ENCODE peak calls at places on chromosomes 2 and 18, in five cellular contexts. L is CD4-positive, alpha-beta T cell; R is body of pancreas; V is effector memory CD4-positive, alpha-beta T cell; T is adrenal gland. K is an unnamed sample.

GRCh38 chr2:152445791-152446201 is 110.8 kb downstream of the FMNL2 start:
- DNase-seq in T (peak; percentile 73), V (no peak), R (no peak), L (no peak), K (no peak)

GRCh38 chr2:162184362-162184761 is 32.3 kb upstream of the GCG start:
- DNase-seq in L (no peak), T (no peak), R (no peak), V (no peak), K (no peak)

GRCh38 chr2:133642831-133643230 is 74.6 kb upstream of the NCKAP5 start:
- DNase-seq in T (no peak), V (no peak), L (no peak), R (no peak), K (no peak)

GRCh38 chr2:11344956-11345671 is 678 bp upstream of the ROCK2 start:
- DNase-seq in V (no peak), R (peak; percentile 69), T (peak; percentile 59), L (peak; percentile 11), K (no peak)

GRCh38 chr2:32559136-32559535 is 68.7 kb upstream of the TTC27 start:
- DNase-seq in V (no peak), R (no peak), T (no peak), L (no peak), K (peak; percentile 41)

GRCh38 chr2:152694161-152694661 is 23.1 kb downstream of the PRPF40A start:
- DNase-seq in R (no peak), V (peak; percentile 3), T (peak; percentile 59), L (no peak), K (no peak)

GRCh38 chr2:202721621-202722020 is 86.9 kb downstream of the FAM117B start:
- DNase-seq in R (no peak), T (peak; percentile 42), V (no peak), L (no peak), K (no peak)

GRCh38 chr2:43764086-43764710 is 9.6 kb upstream of the DYNC2LI1 start:
- DNase-seq in L (no peak), R (no peak), V (no peak), T (no peak), K (no peak)

GRCh38 chr2:205883965-205884364 is 201.7 kb downstream of the NRP2 start:
- DNase-seq in R (no peak), T (no peak), L (no peak), V (no peak), K (no peak)

GRCh38 chr18:74630804-74631203 is 33.1 kb downstream of the ZNF407 start:
- DNase-seq in L (no peak), R (no peak), V (no peak), T (no peak), K (no peak)
- H3K27ac ChIP-seq in L (no peak overlapping the region), R (no peak overlapping the region), V (no peak overlapping the region), T (no peak overlapping the region), K (no peak overlapping the region)

GRCh38 chr2:157792345-157793052 is 83.6 kb downstream of the ACVR1 start:
- DNase-seq in R (no peak), T (peak; percentile 26), L (no peak), V (no peak), K (peak; percentile 59)
- H3K27ac ChIP-seq in R (no peak overlapping the region), T (no peak overlapping the region), L (no peak overlapping the region), V (no peak overlapping the region), K (no peak overlapping the region)

DNA sequence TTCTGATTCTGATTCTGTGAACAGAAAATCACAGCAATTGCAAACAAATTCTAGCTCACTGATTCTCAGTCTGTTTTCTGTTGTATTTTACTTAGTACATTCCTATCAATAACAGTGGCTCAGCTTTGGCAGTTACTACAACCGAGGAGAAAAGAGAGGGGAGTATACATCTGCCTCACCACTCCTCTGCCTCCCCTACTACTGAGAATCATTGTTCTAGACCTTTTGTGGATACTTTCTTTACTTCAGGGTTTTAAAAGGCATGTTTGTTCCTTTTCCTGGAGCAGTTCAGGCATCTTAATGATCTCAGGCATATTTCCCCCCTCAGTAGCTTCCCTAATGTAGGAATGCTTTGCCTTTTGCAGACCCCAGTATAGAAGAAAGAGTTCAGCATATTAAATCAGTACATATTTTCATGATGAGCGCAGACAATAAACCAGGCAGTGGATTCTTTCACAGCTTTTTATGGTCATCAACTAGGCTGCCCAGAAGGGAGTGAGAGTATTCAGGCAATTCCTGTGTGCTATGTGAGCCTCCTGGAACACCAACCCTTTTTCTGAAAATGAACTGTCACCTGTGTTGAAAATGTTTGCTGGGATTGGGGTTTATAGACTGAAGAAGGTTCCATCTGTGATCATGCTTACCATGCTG is 10.3 kb downstream of the STAMBP start:
- DNase-seq in V (no peak), T (no peak), R (no peak), L (no peak), K (no peak)
- H3K27ac ChIP-seq in V (no peak overlapping the region), T (no peak overlapping the region), R (no peak overlapping the region), L (no peak overlapping the region), K (peak overlapping the region; percentile 32)

GRCh38 chr2:132417430-132418035 is 928 bp downstream of the GPR39 start:
- DNase-seq in T (no peak), R (peak; percentile 14), V (no peak), L (no peak), K (no peak)
- H3K27ac ChIP-seq in T (no peak overlapping the region), R (peak overlapping the region; percentile 94), V (no peak overlapping the region), L (no peak overlapping the region), K (no peak overlapping the region)

DNA sequence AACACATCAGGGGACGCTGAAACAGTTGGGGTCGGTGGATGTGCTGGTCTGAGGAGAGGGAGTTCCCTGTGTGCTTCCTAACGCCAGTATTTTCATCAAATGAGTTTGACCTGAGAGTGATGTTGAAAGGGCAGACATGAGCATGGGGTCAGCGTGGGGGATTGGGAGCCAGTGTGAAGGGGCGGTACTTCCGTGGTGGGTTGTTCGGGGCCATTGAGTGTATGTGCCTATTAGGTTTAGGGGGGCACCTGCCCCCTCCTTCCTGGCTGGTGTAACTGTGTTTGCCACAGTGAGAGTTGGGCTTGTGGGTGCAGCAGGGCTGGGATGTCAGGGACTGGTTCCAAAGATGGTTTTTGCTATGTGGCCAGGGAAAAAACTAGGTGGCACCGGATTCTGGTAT is 24.4 kb downstream of the SPEG start:
- DNase-seq in V (no peak), T (no peak), L (no peak), R (no peak), K (no peak)
- H3K27ac ChIP-seq in V (no peak overlapping the region), T (no peak overlapping the region), L (no peak overlapping the region), R (no peak overlapping the region), K (no peak overlapping the region)

GRCh38 chr2:177250461-177250860 is 14.1 kb downstream of the NFE2L2 start:
- DNase-seq in L (no peak), V (no peak), T (no peak), R (no peak), K (no peak)
- H3K27ac ChIP-seq in L (no peak overlapping the region), V (no peak overlapping the region), T (no peak overlapping the region), R (no peak overlapping the region), K (no peak overlapping the region)

GRCh38 chr18:55323051-55323994 is 264.7 kb downstream of the TCF4 start:
- DNase-seq in T (no peak), L (no peak), V (no peak), R (no peak), K (no peak)

GRCh38 chr18:55326134-55326533 is 261.9 kb downstream of the TCF4 start:
- DNase-seq in V (no peak), T (no peak), R (no peak), L (no peak), K (no peak)

GRCh38 chr18:55322176-55322735 is 265.7 kb downstream of the TCF4 start:
- DNase-seq in R (peak; percentile 67), V (no peak), T (peak; percentile 96), L (no peak), K (peak; percentile 84)

GRCh38 chr18:55321268-55322175 is 266.5 kb downstream of the TCF4 start:
- DNase-seq in L (peak; percentile 12), R (peak; percentile 69), T (peak; percentile 96), V (no peak), K (peak; percentile 84)

GRCh38 chr18:55324166-55324565 is 263.8 kb downstream of the TCF4 start:
- DNase-seq in R (no peak), L (no peak), T (no peak), V (no peak), K (no peak)
- H3K27ac ChIP-seq in R (no peak overlapping the region), L (no peak overlapping the region), T (no peak overlapping the region), V (no peak overlapping the region), K (peak overlapping the region; percentile 98)

DNA sequence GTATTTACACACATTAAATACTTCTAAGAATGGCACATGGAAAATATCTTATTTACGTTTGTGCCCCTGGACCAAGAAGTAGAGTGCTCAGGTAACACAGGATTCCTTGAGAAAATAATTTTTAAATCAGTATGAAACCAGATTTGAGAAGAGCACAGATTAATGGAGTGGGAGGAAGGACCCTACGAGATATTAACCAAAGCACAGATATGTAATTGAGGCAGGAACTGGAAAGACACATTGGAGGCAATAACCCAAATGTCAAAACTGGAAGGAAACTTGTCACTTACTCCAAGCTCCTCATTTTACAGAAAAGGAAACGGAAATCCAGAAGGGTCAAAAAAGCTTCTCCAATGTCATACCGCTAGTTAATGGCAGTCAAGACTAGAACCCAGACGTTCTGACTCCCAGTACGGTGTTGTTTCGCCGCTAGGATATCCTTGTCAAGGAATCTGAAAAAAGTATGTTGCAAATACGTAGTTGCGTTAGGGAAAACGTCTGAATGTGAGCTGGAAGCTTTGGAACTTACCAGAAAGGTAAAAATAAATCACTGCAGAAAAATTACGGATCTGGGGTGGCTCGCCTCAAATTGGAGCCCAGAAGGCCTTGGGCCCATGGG is 634 bp downstream of the MTIF2 start:
- DNase-seq in V (no peak), L (no peak), T (no peak), R (no peak), K (no peak)
- H3K27ac ChIP-seq in V (peak overlapping the region; percentile 74), L (peak overlapping the region; percentile 66), T (peak overlapping the region; percentile 94), R (peak overlapping the region; percentile 78), K (peak overlapping the region; percentile 82)

GRCh38 chr2:85886585-85886984 is 2.2 kb downstream of the ST3GAL5 start:
- DNase-seq in L (peak; percentile 8), V (no peak), T (peak; percentile 87), R (peak; percentile 25), K (no peak)

GRCh38 chr2:85888745-85889647 is at the start of gene ST3GAL5:
- DNase-seq in T (peak; percentile 91), V (peak; percentile 87), R (peak; percentile 89), L (peak; percentile 92), K (peak; percentile 86)

GRCh38 chr2:85888020-85888744 is 608 bp downstream of the ST3GAL5 start:
- DNase-seq in R (peak; percentile 20), V (peak; percentile 18), T (peak; percentile 42), L (peak; percentile 19), K (no peak)

GRCh38 chr2:85887566-85888019 is 1.2 kb downstream of the ST3GAL5 start:
- DNase-seq in T (peak; percentile 74), R (peak; percentile 57), V (peak; percentile 9), L (peak; percentile 46), K (peak; percentile 47)

DNA sequence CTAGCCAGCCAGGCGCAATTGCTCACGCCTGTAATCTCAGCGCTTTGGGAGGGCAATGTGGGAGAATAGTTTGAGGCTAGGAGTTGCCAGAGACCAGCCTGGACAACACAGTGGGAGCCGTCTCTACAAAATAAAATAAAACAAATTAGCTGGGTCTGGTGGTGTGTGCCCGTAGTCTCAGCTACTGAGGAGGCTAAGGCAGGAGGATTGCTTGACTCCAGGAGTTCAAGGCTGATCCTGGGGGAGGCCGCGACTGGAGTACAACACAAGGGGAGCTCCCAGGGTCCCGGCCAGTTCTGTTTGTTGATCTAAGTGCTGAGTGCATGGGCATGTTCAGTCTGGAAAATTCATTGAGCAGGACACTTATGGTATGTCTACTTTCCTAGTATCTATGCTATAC is 2.6 kb downstream of the ST3GAL5 start:
- DNase-seq in V (no peak), T (peak; percentile 31), L (no peak), R (no peak), K (no peak)
- H3K27ac ChIP-seq in V (no peak overlapping the region), T (peak overlapping the region; percentile 99), L (no peak overlapping the region), R (peak overlapping the region; percentile 78), K (no peak overlapping the region)